ENCODE peak calls at places on chromosomes 12 and 14, in nine cellular contexts. K is astrocyte of the spinal cord, W is A673, X is dorsolateral prefrontal cortex, O is choroid plexus epithelial cell, Y is neural progenitor cell, B is left lung, M is LNCaP clone FGC, A is endodermal cell. C is an unnamed sample.

GRCh38 chr12:123891516-123892179 is 81.0 kb downstream of the CCDC92 start:
- DNase-seq in K (peak), O (peak), Y (peak), W (peak), M (no peak), X (no peak), B (no peak), A (peak), C (no peak)

GRCh38 chr12:108670066-108670631 is 36.5 kb upstream of the SELPLG start:
- DNase-seq in K (no peak), W (no peak), Y (no peak), O (no peak), M (no peak), X (no peak), B (no peak), A (no peak), C (no peak)

GRCh38 chr14:53380041-53380440 is 226.9 kb upstream of the DDHD1 start:
- DNase-seq in B (no peak), M (no peak), O (no peak), A (no peak), K (no peak), W (no peak), Y (no peak), X (no peak), C (no peak)

GRCh38 chr12:76083761-76084276 is 666 bp downstream of the NAP1L1 start:
- DNase-seq in W (peak), O (peak), B (peak), M (no peak), K (peak), Y (peak), X (peak), A (peak), C (no peak)

GRCh38 chr12:75020068-75020557 is 189.5 kb downstream of the KCNC2 start:
- DNase-seq in K (no peak), W (no peak), Y (no peak), B (no peak), M (no peak), O (peak), A (no peak), X (no peak), C (no peak)

GRCh38 chr12:68435816-68436215 is 103.7 kb upstream of the MDM1 start:
- DNase-seq in A (no peak), M (no peak), X (no peak), K (peak), Y (no peak), B (no peak), W (no peak), O (peak), C (no peak)

GRCh38 chr14:78135450-78135891 is 34.7 kb upstream of the NRXN3 start:
- DNase-seq in M (no peak), O (no peak), X (no peak), B (no peak), A (no peak), K (peak), W (no peak), Y (no peak), C (no peak)

GRCh38 chr12:32877670-32878459 is 18.7 kb downstream of the PKP2 start:
- DNase-seq in B (peak), O (peak), X (no peak), M (no peak), K (no peak), A (peak), Y (no peak), W (no peak), C (no peak)

GRCh38 chr12:125573293-125573692 is 508.1 kb downstream of the AACS start:
- DNase-seq in W (no peak), O (no peak), A (no peak), B (no peak), Y (no peak), X (no peak), K (no peak), M (no peak), C (no peak)

GRCh38 chr12:94684416-94684815 is 34.1 kb upstream of the TMCC3 start:
- DNase-seq in B (no peak), K (no peak), O (no peak), W (no peak), X (no peak), A (peak), M (no peak), Y (no peak), C (no peak)

GRCh38 chr14:78202976-78203375 is 32.8 kb downstream of the NRXN3 start:
- DNase-seq in O (no peak), K (no peak), A (no peak), Y (no peak), X (no peak), W (no peak), B (no peak), M (no peak), C (no peak)

GRCh38 chr12:60148109-60148508 is 552.3 kb downstream of the SLC16A7 start:
- DNase-seq in K (peak), A (no peak), O (peak), M (no peak), W (no peak), Y (no peak), B (no peak), X (no peak), C (peak)

GRCh38 chr12:105960319-105961076 is 178.3 kb downstream of the NUAK1 start:
- DNase-seq in W (no peak), A (no peak), M (peak), B (no peak), K (peak), Y (no peak), X (no peak), O (peak), C (peak)

GRCh38 chr14:80940146-80940545 is 1.4 kb downstream of the CEP128 start:
- DNase-seq in M (no peak), W (no peak), A (no peak), Y (no peak), X (no peak), K (no peak), B (no peak), O (no peak), C (no peak)

GRCh38 chr12:45703942-45704341 is 25.6 kb upstream of the ARID2 start:
- DNase-seq in M (no peak), A (no peak), W (no peak), Y (no peak), O (peak), B (no peak), X (no peak), K (peak), C (no peak)

GRCh38 chr14:53190938-53191337 is 37.8 kb upstream of the DDHD1 start:
- DNase-seq in X (peak), K (no peak), Y (no peak), M (no peak), O (peak), W (no peak), A (no peak), B (no peak), C (no peak)

GRCh38 chr14:33516898-33517436 is 433.9 kb downstream of the EGLN3 start:
- DNase-seq in Y (no peak), K (no peak), A (no peak), O (peak), B (no peak), X (no peak), M (no peak), W (peak), C (no peak)

GRCh38 chr12:53695148-53696138 is 19.6 kb upstream of the ATP5MC2 start:
- DNase-seq in O (peak), B (peak), K (peak), M (no peak), X (no peak), W (peak), A (peak), Y (peak), C (no peak)
- H3K4me3 ChIP-seq in O (peak), B (no peak), K (peak), M (no peak), X (peak), W (peak), A (peak), Y (peak), C (peak)

GRCh38 chr12:51083140-51083833 is at the start of gene CSRNP2:
- DNase-seq in A (peak), Y (peak), O (peak), X (peak), B (peak), M (peak), K (peak), W (peak), C (peak)
- TF ChIP-seq CTCF in A (peak), Y (peak), O (no peak), X (peak), B (no peak), M (no peak), K (peak), W (no peak), C (no peak)

GRCh38 chr12:12735301-12735700 is 18.1 kb downstream of the CDKN1B start:
- DNase-seq in W (no peak), B (no peak), A (peak), M (no peak), K (peak), Y (no peak), X (no peak), O (peak), C (no peak)

GRCh38 chr12:12731785-12732184 is 14.6 kb downstream of the CDKN1B start:
- DNase-seq in B (no peak), Y (no peak), K (no peak), M (no peak), A (peak), X (no peak), W (no peak), O (no peak), C (no peak)

GRCh38 chr12:12733118-12733517 is 15.9 kb downstream of the CDKN1B start:
- DNase-seq in O (no peak), M (no peak), K (no peak), Y (no peak), A (peak), B (no peak), X (no peak), W (no peak), C (no peak)

GRCh38 chr12:12734561-12735071 is 17.4 kb downstream of the CDKN1B start:
- DNase-seq in A (peak), Y (no peak), M (no peak), B (no peak), X (no peak), O (no peak), K (peak), W (no peak), C (no peak)

DNA sequence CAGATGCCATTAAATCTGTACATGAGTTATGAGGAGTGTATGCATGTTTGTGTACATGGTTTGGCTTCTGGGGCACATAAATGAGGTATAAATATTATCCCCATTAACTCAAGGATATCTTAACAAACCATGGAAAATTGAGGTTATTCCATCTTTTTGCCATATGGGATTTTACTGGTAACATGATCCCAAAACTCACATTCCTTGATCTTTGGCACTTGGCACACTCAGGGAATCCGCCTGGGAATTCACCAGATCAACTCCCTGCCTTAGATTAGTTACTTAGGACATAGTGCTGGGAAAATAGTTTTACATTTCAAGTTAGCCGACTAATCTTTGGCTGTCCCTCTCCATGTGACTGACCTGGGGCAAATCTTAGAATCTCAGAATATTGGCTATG is 16.9 kb downstream of the CDKN1B start:
- DNase-seq in Y (no peak), A (peak), W (no peak), B (no peak), K (peak), X (no peak), O (no peak), M (no peak), C (no peak)
- H3K4me3 ChIP-seq in Y (no peak), A (no peak), W (no peak), B (no peak), K (no peak), X (no peak), O (no peak), M (no peak), C (no peak)

GRCh38 chr14:90760591-90761316 is 55.5 kb downstream of the TTC7B start:
- DNase-seq in B (no peak), X (no peak), A (peak), M (no peak), W (peak), Y (peak), K (peak), O (peak), C (no peak)
- TF ChIP-seq CTCF in B (peak), X (peak), A (peak), M (peak), W (peak), Y (peak), K (peak), O (peak), C (peak)

DNA sequence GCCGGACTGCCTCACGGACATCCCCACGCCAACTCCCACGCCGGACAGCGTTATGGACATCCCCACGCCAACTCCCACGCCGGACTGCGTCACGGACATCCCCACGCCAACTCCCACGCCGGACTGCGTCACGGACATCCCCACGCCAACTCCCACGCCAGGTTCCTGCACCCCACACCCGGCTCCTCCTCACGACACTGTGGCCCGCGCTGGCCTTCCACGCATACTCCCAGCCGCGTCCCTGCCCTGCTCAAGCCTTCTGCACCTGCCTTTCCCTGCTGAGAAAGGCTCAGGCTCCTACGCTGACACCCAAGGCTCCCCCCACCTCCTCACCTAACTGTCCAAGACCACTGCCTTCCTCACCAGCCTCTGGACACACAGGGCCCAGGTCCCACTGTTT is 9.7 kb downstream of the CACNA2D4 start:
- DNase-seq in M (no peak), W (no peak), A (peak), B (peak), Y (no peak), K (no peak), O (no peak), X (no peak), C (no peak)
- H3K4me3 ChIP-seq in M (no peak), W (no peak), A (no peak), B (no peak), Y (no peak), K (no peak), O (no peak), X (no peak), C (no peak)

GRCh38 chr14:22122227-22123187 is 448.9 kb upstream of the OR4E1 start:
- DNase-seq in W (peak), A (no peak), X (no peak), M (no peak), K (no peak), Y (peak), O (peak), B (no peak), C (no peak)
- TF ChIP-seq CTCF in W (peak), A (peak), X (no peak), M (peak), K (peak), Y (peak), O (peak), B (no peak), C (no peak)

GRCh38 chr12:120539303-120539702 is 5.1 kb downstream of the RNF10 start:
- DNase-seq in Y (no peak), X (no peak), K (peak), M (no peak), W (no peak), B (no peak), A (no peak), O (peak), C (no peak)

GRCh38 chr12:120542166-120542565 is 8.0 kb downstream of the RNF10 start:
- DNase-seq in K (no peak), O (no peak), W (no peak), Y (no peak), A (no peak), B (no peak), X (no peak), M (no peak), C (no peak)

GRCh38 chr12:120538281-120539156 is 4.4 kb downstream of the RNF10 start:
- DNase-seq in Y (no peak), X (no peak), A (no peak), M (peak), O (peak), K (peak), W (peak), B (no peak), C (no peak)

GRCh38 chr12:120536064-120536791 is 2.1 kb downstream of the RNF10 start:
- DNase-seq in W (no peak), A (no peak), B (no peak), X (no peak), O (no peak), K (no peak), M (no peak), Y (no peak), C (no peak)

DNA sequence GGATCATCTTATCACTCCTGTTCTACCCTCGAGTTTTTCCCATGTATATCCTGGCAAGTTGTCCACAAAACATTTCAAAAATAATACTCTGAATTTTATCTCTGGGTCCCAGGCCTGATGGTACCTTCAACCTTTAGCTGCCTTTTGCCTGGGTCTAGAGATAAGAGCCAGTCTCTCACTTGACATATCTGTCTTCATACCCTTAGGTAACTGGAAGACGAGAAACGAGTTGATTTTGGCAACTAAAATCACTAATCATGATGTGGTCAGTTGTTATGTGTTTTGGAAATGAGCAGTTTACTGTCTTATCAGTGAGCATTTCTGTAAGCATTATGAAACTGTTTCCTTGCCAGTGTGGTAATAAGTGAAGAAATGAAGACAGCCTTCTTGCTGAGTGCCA is 6.3 kb downstream of the RNF10 start:
- DNase-seq in B (no peak), A (no peak), K (no peak), W (no peak), Y (no peak), M (no peak), O (peak), X (no peak), C (no peak)
- H3K4me3 ChIP-seq in B (no peak), A (no peak), K (no peak), W (no peak), Y (no peak), M (no peak), O (no peak), X (no peak), C (no peak)